ENCODE peak calls at places on chromosome 2, in ten cellular contexts. X is small intestine, K is psoas muscle, Y is IMR-90, D is SJCRH30, G is hepatocyte, Q is NT2/D1, E is left lung, S is fibroblast of lung, P is cardiac muscle cell. R is an unnamed sample. For H3K4me1 and H3K9me3, the result is how much of the 10 kb centered on the place peaks cover.

GRCh38 chr2:169131587-169132512 is 62.5 kb downstream of the DHRS9 start:
- DNase-seq in X (peak), K (no peak), Y (peak), D (no peak), G (peak), Q (no peak), E (no peak), S (peak), P (no peak), R (no peak)

GRCh38 chr2:152676461-152676860 is 40.8 kb downstream of the PRPF40A start:
- DNase-seq in X (no peak), K (no peak), Y (no peak), D (peak), G (no peak), Q (no peak), E (no peak), S (no peak), P (no peak), R (no peak)

GRCh38 chr2:26438526-26438925 is 36.8 kb downstream of the DRC1 start:
- DNase-seq in X (peak), K (no peak), Y (peak), D (peak), G (no peak), Q (no peak), E (no peak), S (no peak), P (no peak), R (no peak)

GRCh38 chr2:226490172-226490571 is 309.4 kb downstream of the IRS1 start:
- DNase-seq in X (no peak), K (no peak), Y (peak), D (no peak), G (no peak), Q (no peak), E (no peak), S (peak), P (no peak), R (no peak)

GRCh38 chr2:104851236-104852160 is 2.4 kb upstream of the POU3F3 start:
- DNase-seq in X (no peak), K (no peak), Y (no peak), D (no peak), G (no peak), Q (no peak), E (no peak), S (no peak), P (no peak), R (no peak)

GRCh38 chr2:73981081-73981968 is 3.4 kb upstream of the TET3 start:
- DNase-seq in X (peak), K (peak), Y (no peak), D (no peak), G (peak), Q (no peak), E (peak), S (no peak), P (peak), R (peak)

GRCh38 chr2:71778514-71779305 is 325.3 kb downstream of the DYSF start:
- DNase-seq in X (no peak), K (no peak), Y (no peak), D (no peak), G (no peak), Q (no peak), E (no peak), S (peak), P (peak), R (no peak)

GRCh38 chr2:219560037-219560892 is 11.1 kb downstream of the OBSL1 start:
- DNase-seq in X (no peak), K (peak), Y (no peak), D (no peak), G (no peak), Q (no peak), E (no peak), S (no peak), P (no peak), R (no peak)

GRCh38 chr2:180676520-180676919 is 303.9 kb upstream of the UBE2E3 start:
- DNase-seq in X (no peak), K (no peak), Y (no peak), D (no peak), G (no peak), Q (no peak), E (no peak), S (no peak), P (no peak), R (no peak)

GRCh38 chr2:15560404-15560987 is 638 bp downstream of the NBAS start:
- DNase-seq in X (peak), K (no peak), Y (peak), D (peak), G (peak), Q (no peak), E (peak), S (peak), P (peak), R (no peak)

GRCh38 chr2:74104839-74105238 is 42.9 kb downstream of the BOLA3 start:
- DNase-seq in X (no peak), K (no peak), Y (no peak), D (no peak), G (no peak), Q (no peak), E (no peak), S (peak), P (no peak), R (no peak)

GRCh38 chr2:141379965-141380624 is 750.7 kb downstream of the LRP1B start:
- DNase-seq in X (no peak), K (no peak), Y (no peak), D (peak), G (no peak), Q (no peak), E (no peak), S (no peak), P (peak), R (no peak)

GRCh38 chr2:230868947-230869690 is 4.4 kb downstream of the ITM2C start:
- DNase-seq in X (no peak), K (no peak), Y (no peak), D (no peak), G (no peak), Q (no peak), E (peak), S (no peak), P (no peak), R (peak)

GRCh38 chr2:120622886-120623753 is 112.5 kb upstream of the GLI2 start:
- DNase-seq in X (no peak), K (no peak), Y (no peak), D (no peak), G (no peak), Q (no peak), E (peak), S (no peak), P (no peak), R (no peak)

GRCh38 chr2:86035371-86035882 is 70.3 kb downstream of the POLR1A start:
- DNase-seq in X (no peak), K (no peak), Y (no peak), D (peak), G (no peak), Q (no peak), E (no peak), S (no peak), P (no peak), R (no peak)
- H3K4me1 ChIP-seq in X (under half), K (half or more), Y (under half), D (under half), G (under half), Q (under half), E (under half), S (under half), P (under half), R (under half)

GRCh38 chr2:422676-423435 is 135.0 kb upstream of the ALKAL2 start:
- DNase-seq in X (no peak), K (no peak), Y (no peak), D (no peak), G (no peak), Q (no peak), E (no peak), S (no peak), P (no peak), R (no peak)
- H3K9me3 ChIP-seq in X (under half), K (under half), Y (under half), D (under half), G (under half), Q (under half), E (under half), S (under half), P (under half), R (under half)

GRCh38 chr2:224884188-224884587 is 158.1 kb downstream of the DOCK10 start:
- DNase-seq in X (no peak), K (no peak), Y (peak), D (no peak), G (no peak), Q (no peak), E (no peak), S (peak), P (no peak), R (no peak)

GRCh38 chr2:224887159-224887558 is 155.1 kb downstream of the DOCK10 start:
- DNase-seq in X (no peak), K (no peak), Y (peak), D (no peak), G (no peak), Q (no peak), E (no peak), S (peak), P (no peak), R (no peak)

GRCh38 chr2:224885295-224885694 is 157.0 kb downstream of the DOCK10 start:
- DNase-seq in X (no peak), K (no peak), Y (peak), D (no peak), G (no peak), Q (no peak), E (no peak), S (no peak), P (no peak), R (peak)

GRCh38 chr2:224883700-224884099 is 158.6 kb downstream of the DOCK10 start:
- DNase-seq in X (no peak), K (no peak), Y (no peak), D (no peak), G (no peak), Q (no peak), E (no peak), S (no peak), P (no peak), R (no peak)

GRCh38 chr2:224885836-224886547 is 156.3 kb downstream of the DOCK10 start:
- DNase-seq in X (no peak), K (no peak), Y (peak), D (no peak), G (no peak), Q (no peak), E (no peak), S (peak), P (no peak), R (peak)
- H3K4me1 ChIP-seq in X (under half), K (under half), Y (under half), D (under half), G (under half), Q (under half), E (under half), S (under half), P (under half), R (half or more)

DNA sequence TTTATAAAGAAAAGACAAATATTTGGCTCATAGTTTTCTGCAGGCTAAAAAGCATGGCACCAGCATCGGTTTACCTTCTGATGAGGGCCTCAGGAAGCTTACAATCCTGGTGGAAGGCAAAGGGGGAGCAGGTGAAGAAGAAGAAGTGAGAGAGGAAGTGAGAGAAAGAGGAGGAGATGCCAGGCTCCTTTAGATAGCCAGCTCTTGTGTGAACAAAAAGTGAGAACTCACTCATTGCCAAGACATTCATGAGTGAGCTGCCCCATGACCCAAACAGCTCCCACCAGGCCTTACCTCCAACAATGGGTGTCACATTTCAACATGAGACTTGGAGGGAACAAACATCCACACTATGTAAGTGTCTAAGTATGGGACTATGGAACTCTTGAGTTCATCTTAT is 14.3 kb downstream of the CCDC150 start:
- DNase-seq in X (no peak), K (no peak), Y (no peak), D (no peak), G (no peak), Q (no peak), E (no peak), S (no peak), P (no peak), R (no peak)
- H3K9me3 ChIP-seq in X (under half), K (under half), Y (under half), D (under half), G (under half), Q (half or more), E (under half), S (under half), P (under half), R (under half)

GRCh38 chr2:167966937-167967913 is 280.2 kb downstream of the STK39 start:
- DNase-seq in X (peak), K (no peak), Y (peak), D (no peak), G (peak), Q (no peak), E (no peak), S (peak), P (no peak), R (no peak)

GRCh38 chr2:167972020-167972419 is 275.4 kb downstream of the STK39 start:
- DNase-seq in X (no peak), K (no peak), Y (no peak), D (no peak), G (no peak), Q (no peak), E (no peak), S (no peak), P (no peak), R (no peak)

GRCh38 chr2:167972746-167973145 is 274.6 kb downstream of the STK39 start:
- DNase-seq in X (no peak), K (no peak), Y (no peak), D (no peak), G (no peak), Q (no peak), E (no peak), S (no peak), P (no peak), R (no peak)
- H3K4me1 ChIP-seq in X (under half), K (under half), Y (under half), D (under half), G (under half), Q (under half), E (under half), S (under half), P (under half), R (under half)

GRCh38 chr2:172518995-172519394 is 36.9 kb upstream of the PDK1 start:
- DNase-seq in X (no peak), K (no peak), Y (no peak), D (no peak), G (no peak), Q (no peak), E (no peak), S (no peak), P (no peak), R (no peak)
- H3K9me3 ChIP-seq in X (under half), K (under half), Y (under half), D (under half), G (under half), Q (under half), E (under half), S (under half), P (under half), R (under half)

DNA sequence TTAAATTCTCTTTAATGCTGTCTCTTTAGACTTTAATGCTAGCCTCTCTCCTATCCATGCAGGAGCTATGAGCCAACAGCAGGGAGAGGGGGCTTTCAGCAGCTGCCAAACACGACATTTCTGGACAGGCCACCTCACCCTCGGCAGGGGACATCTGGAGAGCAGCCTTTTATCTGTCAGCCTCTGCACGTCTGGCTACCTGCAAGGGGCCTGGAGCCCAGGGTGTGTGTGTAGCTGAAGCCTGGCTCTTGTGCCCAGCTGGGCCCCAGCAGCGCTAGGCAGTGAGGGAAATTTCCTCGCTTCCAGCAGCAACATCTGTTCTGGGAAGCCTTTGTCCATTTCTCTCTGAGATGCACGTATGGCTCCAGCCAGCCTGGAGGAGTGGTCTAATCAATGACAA is 728.7 kb upstream of the ID2 start:
- DNase-seq in X (no peak), K (no peak), Y (no peak), D (no peak), G (no peak), Q (no peak), E (no peak), S (no peak), P (no peak), R (no peak)
- H3K4me1 ChIP-seq in X (under half), K (under half), Y (under half), D (under half), G (under half), Q (under half), E (under half), S (under half), P (under half), R (under half)

DNA sequence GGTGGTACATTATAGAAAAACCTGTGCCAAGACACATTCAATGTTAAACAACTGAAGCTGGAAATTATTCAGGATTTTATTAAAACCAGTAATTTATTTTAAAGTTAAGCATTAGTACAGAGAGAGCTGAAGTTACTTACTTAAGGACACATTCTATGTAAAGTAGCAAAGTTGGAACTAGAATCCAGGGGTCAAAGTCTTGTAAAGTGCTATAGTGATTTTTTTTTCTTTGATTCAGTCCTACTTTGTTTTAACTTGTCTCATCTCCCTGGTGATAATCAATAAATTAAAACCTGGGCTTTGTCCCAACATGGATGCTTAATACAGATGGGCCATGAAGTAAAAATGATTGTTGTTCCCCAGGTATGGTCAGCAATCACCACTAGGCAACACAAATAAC is 1271.8 kb upstream of the CHAC2 start:
- DNase-seq in X (no peak), K (no peak), Y (no peak), D (no peak), G (no peak), Q (no peak), E (no peak), S (no peak), P (no peak), R (no peak)
- H3K9me3 ChIP-seq in X (under half), K (under half), Y (under half), D (under half), G (under half), Q (under half), E (under half), S (under half), P (under half), R (under half)

GRCh38 chr2:44137048-44137447 is 31.6 kb upstream of the PPM1B start:
- DNase-seq in X (no peak), K (no peak), Y (no peak), D (no peak), G (no peak), Q (no peak), E (no peak), S (no peak), P (no peak), R (no peak)

GRCh38 chr2:44135771-44136170 is 32.9 kb upstream of the PPM1B start:
- DNase-seq in X (no peak), K (no peak), Y (peak), D (no peak), G (no peak), Q (no peak), E (no peak), S (peak), P (no peak), R (no peak)

GRCh38 chr2:44134848-44135247 is 33.8 kb upstream of the PPM1B start:
- DNase-seq in X (no peak), K (no peak), Y (no peak), D (no peak), G (no peak), Q (no peak), E (no peak), S (no peak), P (no peak), R (no peak)

GRCh38 chr2:44136186-44136585 is 32.5 kb upstream of the PPM1B start:
- DNase-seq in X (no peak), K (no peak), Y (peak), D (no peak), G (peak), Q (no peak), E (no peak), S (peak), P (no peak), R (no peak)

DNA sequence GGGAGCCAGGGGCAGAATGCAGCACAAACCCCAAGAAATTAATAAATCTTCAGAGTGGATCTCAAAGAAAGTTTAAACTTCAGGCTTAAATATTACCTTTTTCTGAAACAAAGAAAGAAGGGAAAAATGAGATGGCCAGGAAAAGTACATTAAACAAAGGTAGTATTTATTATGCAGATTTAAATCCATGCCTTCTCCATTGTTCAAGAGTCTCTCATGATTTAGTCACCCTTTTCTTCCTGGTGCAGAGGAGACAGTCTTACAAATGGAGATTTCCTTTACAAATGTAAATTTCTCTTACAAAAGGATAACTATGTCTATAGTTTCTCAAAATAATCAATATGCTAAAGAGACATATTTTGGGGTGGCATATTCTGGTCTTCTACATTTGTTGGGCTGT is 33.4 kb upstream of the PPM1B start:
- DNase-seq in X (no peak), K (no peak), Y (no peak), D (no peak), G (no peak), Q (no peak), E (no peak), S (no peak), P (no peak), R (no peak)
- H3K4me1 ChIP-seq in X (under half), K (under half), Y (under half), D (under half), G (under half), Q (under half), E (under half), S (under half), P (under half), R (under half)